ENCODE peak calls at places on chromosomes 6 and 20, in five cellular contexts. One of them, this sample, is unnamed.

GRCh38 chr6:33809619-33810018 is 5.8 kb upstream of the MLN start:
- DNase-seq in PC-3: no peak
- DNase-seq in endothelial cell: no peak
- DNase-seq in naive B cell: no peak
- DNase-seq in activated naive CD4-positive, alpha-beta T cell treated with anti-CD3 and anti-CD28 coated beads for 36 hours: no peak
- DNase-seq in this sample: no peak

GRCh38 chr20:54037525-54037924 is 32.9 kb downstream of the BCAS1 start:
- DNase-seq in naive B cell: no peak
- DNase-seq in endothelial cell: no peak
- DNase-seq in PC-3: no peak
- DNase-seq in activated naive CD4-positive, alpha-beta T cell treated with anti-CD3 and anti-CD28 coated beads for 36 hours: no peak
- DNase-seq in this sample: no peak

GRCh38 chr6:27507041-27507956 is 34.4 kb upstream of the ZNF184 start:
- DNase-seq in activated naive CD4-positive, alpha-beta T cell treated with anti-CD3 and anti-CD28 coated beads for 36 hours: no peak
- DNase-seq in endothelial cell: no peak
- DNase-seq in PC-3: no peak
- DNase-seq in naive B cell: no peak
- DNase-seq in this sample: no peak

GRCh38 chr6:44097782-44098317 is 29.4 kb downstream of the MRPL14 start:
- DNase-seq in activated naive CD4-positive, alpha-beta T cell treated with anti-CD3 and anti-CD28 coated beads for 36 hours: no peak
- DNase-seq in endothelial cell: no peak
- DNase-seq in PC-3: no peak
- DNase-seq in naive B cell: no peak
- DNase-seq in this sample: no peak

GRCh38 chr6:148440877-148441453 is 98.3 kb downstream of the SASH1 start:
- DNase-seq in activated naive CD4-positive, alpha-beta T cell treated with anti-CD3 and anti-CD28 coated beads for 36 hours: no peak
- DNase-seq in naive B cell: no peak
- DNase-seq in endothelial cell: no peak
- DNase-seq in PC-3: peak
- DNase-seq in this sample: no peak

GRCh38 chr6:84738996-84739865 is 25.2 kb downstream of the TBX18 start:
- DNase-seq in activated naive CD4-positive, alpha-beta T cell treated with anti-CD3 and anti-CD28 coated beads for 36 hours: no peak
- DNase-seq in PC-3: peak
- DNase-seq in endothelial cell: no peak
- DNase-seq in naive B cell: no peak
- DNase-seq in this sample: no peak

GRCh38 chr6:89297695-89298351 is 17.3 kb downstream of the GABRR2 start:
- DNase-seq in PC-3: peak
- DNase-seq in endothelial cell: no peak
- DNase-seq in naive B cell: no peak
- DNase-seq in activated naive CD4-positive, alpha-beta T cell treated with anti-CD3 and anti-CD28 coated beads for 36 hours: peak
- DNase-seq in this sample: peak

GRCh38 chr6:31495580-31495979 is 2.4 kb upstream of the MICB start:
- DNase-seq in PC-3: peak
- DNase-seq in naive B cell: no peak
- DNase-seq in endothelial cell: no peak
- DNase-seq in activated naive CD4-positive, alpha-beta T cell treated with anti-CD3 and anti-CD28 coated beads for 36 hours: no peak
- DNase-seq in this sample: no peak

GRCh38 chr6:142756215-142756630 is 188.8 kb downstream of the HIVEP2 start:
- DNase-seq in PC-3: peak
- DNase-seq in naive B cell: no peak
- DNase-seq in endothelial cell: no peak
- DNase-seq in activated naive CD4-positive, alpha-beta T cell treated with anti-CD3 and anti-CD28 coated beads for 36 hours: no peak
- DNase-seq in this sample: no peak

GRCh38 chr6:166269301-166270039 is 38.7 kb downstream of the PRR18 start:
- DNase-seq in activated naive CD4-positive, alpha-beta T cell treated with anti-CD3 and anti-CD28 coated beads for 36 hours: no peak
- DNase-seq in PC-3: no peak
- DNase-seq in naive B cell: no peak
- DNase-seq in endothelial cell: no peak
- DNase-seq in this sample: no peak

GRCh38 chr20:59008715-59009336 is 1.8 kb upstream of the CTSZ start:
- DNase-seq in naive B cell: no peak
- DNase-seq in PC-3: no peak
- DNase-seq in activated naive CD4-positive, alpha-beta T cell treated with anti-CD3 and anti-CD28 coated beads for 36 hours: no peak
- DNase-seq in endothelial cell: no peak
- DNase-seq in this sample: no peak

GRCh38 chr6:32972353-32973143 is 4.2 kb downstream of the BRD2 start:
- DNase-seq in activated naive CD4-positive, alpha-beta T cell treated with anti-CD3 and anti-CD28 coated beads for 36 hours: peak
- DNase-seq in PC-3: no peak
- DNase-seq in endothelial cell: peak
- DNase-seq in naive B cell: peak
- DNase-seq in this sample: no peak

GRCh38 chr20:24790746-24791283 is 158.3 kb upstream of the CST7 start:
- DNase-seq in activated naive CD4-positive, alpha-beta T cell treated with anti-CD3 and anti-CD28 coated beads for 36 hours: no peak
- DNase-seq in PC-3: no peak
- DNase-seq in endothelial cell: no peak
- DNase-seq in naive B cell: no peak
- DNase-seq in this sample: no peak

GRCh38 chr6:128511518-128511917 is 8.9 kb downstream of the PTPRK start:
- DNase-seq in PC-3: peak
- DNase-seq in endothelial cell: no peak
- DNase-seq in naive B cell: no peak
- DNase-seq in activated naive CD4-positive, alpha-beta T cell treated with anti-CD3 and anti-CD28 coated beads for 36 hours: no peak
- DNase-seq in this sample: no peak

GRCh38 chr6:111804627-111805235 is 68.5 kb downstream of the FYN start:
- DNase-seq in naive B cell: no peak
- DNase-seq in endothelial cell: no peak
- DNase-seq in activated naive CD4-positive, alpha-beta T cell treated with anti-CD3 and anti-CD28 coated beads for 36 hours: peak
- DNase-seq in PC-3: no peak
- DNase-seq in this sample: peak

GRCh38 chr6:123997223-123997622 is 193.6 kb downstream of the NKAIN2 start:
- DNase-seq in PC-3: no peak
- DNase-seq in activated naive CD4-positive, alpha-beta T cell treated with anti-CD3 and anti-CD28 coated beads for 36 hours: no peak
- DNase-seq in endothelial cell: no peak
- DNase-seq in naive B cell: no peak
- DNase-seq in this sample: no peak

GRCh38 chr6:127924031-127924430 is 23.2 kb upstream of the THEMIS start:
- DNase-seq in PC-3: no peak
- DNase-seq in naive B cell: no peak
- DNase-seq in endothelial cell: no peak
- DNase-seq in activated naive CD4-positive, alpha-beta T cell treated with anti-CD3 and anti-CD28 coated beads for 36 hours: no peak
- DNase-seq in this sample: no peak